ENCODE peak calls at places on chromosomes 4 and X, in seven cellular contexts. One of them, this sample, is unnamed.

GRCh38 chrX:107324493-107325310 is 118.3 kb downstream of the DNAAF6 start:
- DNase-seq in right lobe of liver: peak
- DNase-seq in fibroblast of lung: peak
- DNase-seq in SW480: peak
- DNase-seq in activated CD4-positive, alpha-beta T cell treated with anti-CD3 and anti-CD28 coated beads for 48 hours: peak
- DNase-seq in AG08396: peak
- DNase-seq in GM13977: no peak
- DNase-seq in this sample: no peak

GRCh38 chr4:163048447-163048846 is 118.2 kb downstream of the NAF1 start:
- DNase-seq in fibroblast of lung: peak
- DNase-seq in SW480: peak
- DNase-seq in AG08396: peak
- DNase-seq in activated CD4-positive, alpha-beta T cell treated with anti-CD3 and anti-CD28 coated beads for 48 hours: peak
- DNase-seq in right lobe of liver: no peak
- DNase-seq in GM13977: peak
- DNase-seq in this sample: no peak

GRCh38 chrX:18758166-18758932 is 50.9 kb downstream of the PPEF1 start:
- DNase-seq in right lobe of liver: no peak
- DNase-seq in AG08396: no peak
- DNase-seq in fibroblast of lung: no peak
- DNase-seq in activated CD4-positive, alpha-beta T cell treated with anti-CD3 and anti-CD28 coated beads for 48 hours: no peak
- DNase-seq in SW480: no peak
- DNase-seq in GM13977: no peak
- DNase-seq in this sample: no peak

GRCh38 chr4:76990288-76991080 is 40.9 kb downstream of the SEPTIN11 start:
- DNase-seq in activated CD4-positive, alpha-beta T cell treated with anti-CD3 and anti-CD28 coated beads for 48 hours: no peak
- DNase-seq in SW480: no peak
- DNase-seq in AG08396: peak
- DNase-seq in right lobe of liver: no peak
- DNase-seq in GM13977: no peak
- DNase-seq in fibroblast of lung: peak
- DNase-seq in this sample: no peak

GRCh38 chr4:89753601-89754066 is 83.3 kb downstream of the SNCA start:
- DNase-seq in fibroblast of lung: peak
- DNase-seq in SW480: peak
- DNase-seq in GM13977: no peak
- DNase-seq in activated CD4-positive, alpha-beta T cell treated with anti-CD3 and anti-CD28 coated beads for 48 hours: no peak
- DNase-seq in AG08396: peak
- DNase-seq in right lobe of liver: no peak
- DNase-seq in this sample: no peak

GRCh38 chr4:87974856-87975462 is 555 bp upstream of the SPP1 start:
- DNase-seq in activated CD4-positive, alpha-beta T cell treated with anti-CD3 and anti-CD28 coated beads for 48 hours: no peak
- DNase-seq in GM13977: no peak
- DNase-seq in right lobe of liver: peak
- DNase-seq in AG08396: no peak
- DNase-seq in fibroblast of lung: no peak
- DNase-seq in SW480: no peak
- DNase-seq in this sample: no peak

GRCh38 chr4:40570348-40571077 is 59.2 kb downstream of the RBM47 start:
- DNase-seq in SW480: no peak
- DNase-seq in right lobe of liver: no peak
- DNase-seq in GM13977: no peak
- DNase-seq in AG08396: no peak
- DNase-seq in activated CD4-positive, alpha-beta T cell treated with anti-CD3 and anti-CD28 coated beads for 48 hours: no peak
- DNase-seq in fibroblast of lung: no peak
- DNase-seq in this sample: no peak

GRCh38 chrX:67555578-67556203 is 11.9 kb downstream of the AR start:
- DNase-seq in activated CD4-positive, alpha-beta T cell treated with anti-CD3 and anti-CD28 coated beads for 48 hours: peak
- DNase-seq in right lobe of liver: peak
- DNase-seq in AG08396: peak
- DNase-seq in SW480: peak
- DNase-seq in fibroblast of lung: peak
- DNase-seq in GM13977: no peak
- DNase-seq in this sample: no peak

GRCh38 chrX:53211391-53211978 is 13.5 kb downstream of the KDM5C start:
- DNase-seq in GM13977: no peak
- DNase-seq in right lobe of liver: no peak
- DNase-seq in AG08396: no peak
- DNase-seq in SW480: no peak
- DNase-seq in activated CD4-positive, alpha-beta T cell treated with anti-CD3 and anti-CD28 coated beads for 48 hours: no peak
- DNase-seq in fibroblast of lung: no peak
- DNase-seq in this sample: no peak

GRCh38 chr4:4542824-4543485 is 1.1 kb upstream of the STX18 start:
- DNase-seq in AG08396: no peak
- DNase-seq in activated CD4-positive, alpha-beta T cell treated with anti-CD3 and anti-CD28 coated beads for 48 hours: peak
- DNase-seq in right lobe of liver: no peak
- DNase-seq in SW480: no peak
- DNase-seq in fibroblast of lung: no peak
- DNase-seq in GM13977: no peak
- DNase-seq in this sample: no peak

This sample was measured in aorta.